ENCODE peak calls at places on chromosomes 4 and X, in nine cellular contexts. P, A, D, B, G, K, X, Y and Z are unnamed samples.

GRCh38 chrX:6440647-6441046 is 94.3 kb downstream of the VCX3A start:
- DNase-seq in P (no peak), A (no peak), D (no peak), B (no peak), G (no peak), K (no peak), X (no peak), Y (no peak), Z (no peak)

GRCh38 chrX:31658360-31658759 is 586.5 kb upstream of the FTHL17 start:
- DNase-seq in P (no peak), A (no peak), D (no peak), B (peak), G (no peak), K (peak), X (no peak), Y (no peak), Z (no peak)

GRCh38 chr4:114263233-114263632 is 283.8 kb upstream of the ARSJ start:
- DNase-seq in P (no peak), A (no peak), D (peak), B (peak), G (no peak), K (no peak), X (no peak), Y (no peak), Z (no peak)

GRCh38 chr4:10173039-10173753 is 56.6 kb upstream of the WDR1 start:
- DNase-seq in P (no peak), A (peak), D (no peak), B (peak), G (no peak), K (peak), X (peak), Y (no peak), Z (no peak)

GRCh38 chr4:176274441-176274840 is 5.4 kb upstream of the ASB5 start:
- DNase-seq in P (no peak), A (no peak), D (peak), B (peak), G (no peak), K (no peak), X (no peak), Y (no peak), Z (no peak)

GRCh38 chr4:88526221-88526815 is 2.7 kb upstream of the PYURF start:
- DNase-seq in P (no peak), A (no peak), D (no peak), B (peak), G (no peak), K (no peak), X (no peak), Y (no peak), Z (no peak)

GRCh38 chr4:156830356-156830755 is 141.2 kb downstream of the PDGFC start:
- DNase-seq in P (no peak), A (no peak), D (peak), B (peak), G (no peak), K (no peak), X (no peak), Y (no peak), Z (no peak)

GRCh38 chrX:97529801-97530200 is 646.1 kb downstream of the RPA4 start:
- DNase-seq in P (no peak), A (no peak), D (no peak), B (no peak), G (no peak), K (peak), X (no peak), Y (no peak), Z (no peak)

GRCh38 chrX:120380699-120381098 is 18.8 kb downstream of the ATP1B4 start:
- DNase-seq in P (no peak), A (no peak), D (no peak), B (peak), G (no peak), K (peak), X (peak), Y (no peak), Z (no peak)

GRCh38 chr4:31645211-31645610 is 925.0 kb downstream of the PCDH7 start:
- DNase-seq in P (no peak), A (no peak), D (no peak), B (no peak), G (no peak), K (no peak), X (no peak), Y (no peak), Z (no peak)

DNA sequence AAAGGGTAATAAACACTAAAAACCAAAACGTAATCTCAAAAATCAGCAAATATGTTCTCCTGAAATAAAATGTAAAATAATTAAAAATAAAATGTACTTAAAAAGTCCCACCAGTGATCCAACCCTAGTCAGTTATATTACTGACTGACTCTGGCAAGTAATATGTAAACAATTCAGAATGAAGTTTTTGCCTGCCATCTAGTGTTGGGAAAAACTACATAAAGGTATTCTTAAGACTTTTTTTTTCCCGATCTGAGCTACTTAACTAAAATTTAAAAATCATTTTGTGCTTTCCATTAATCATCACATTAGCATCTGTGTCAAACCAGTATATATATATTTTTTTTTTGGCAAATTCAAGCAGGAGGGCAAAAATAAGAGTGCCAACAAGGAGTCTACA is 24.0 kb downstream of the RCHY1 start:
- DNase-seq in P (no peak), A (no peak), D (no peak), B (peak), G (no peak), K (peak), X (no peak), Y (no peak), Z (no peak)
- TF ChIP-seq CTCF in P (peak), A (no peak), D (peak), B (peak), G (no peak), K (peak), X (no peak), Y (peak), Z (no peak)

GRCh38 chr4:41752081-41752836 is 3.7 kb upstream of the PHOX2B start:
- DNase-seq in P (no peak), A (no peak), D (no peak), B (no peak), G (no peak), K (no peak), X (no peak), Y (no peak), Z (no peak)

GRCh38 chr4:41750158-41750623 is 1.7 kb upstream of the PHOX2B start:
- DNase-seq in P (no peak), A (no peak), D (no peak), B (no peak), G (no peak), K (no peak), X (peak), Y (no peak), Z (no peak)

GRCh38 chr4:41749650-41750049 is 1.1 kb upstream of the PHOX2B start:
- DNase-seq in P (no peak), A (no peak), D (no peak), B (no peak), G (no peak), K (no peak), X (no peak), Y (no peak), Z (no peak)

GRCh38 chr4:41750624-41751324 is 2.2 kb upstream of the PHOX2B start:
- DNase-seq in P (no peak), A (no peak), D (no peak), B (no peak), G (no peak), K (no peak), X (peak), Y (no peak), Z (no peak)

GRCh38 chr4:41751325-41752061 is 3.0 kb upstream of the PHOX2B start:
- DNase-seq in P (no peak), A (no peak), D (no peak), B (no peak), G (no peak), K (no peak), X (peak), Y (no peak), Z (no peak)
- TF ChIP-seq CTCF in P (no peak), A (no peak), D (peak), B (no peak), G (no peak), K (no peak), X (peak), Y (no peak), Z (no peak)

GRCh38 chrX:53242310-53242709 is 17.3 kb upstream of the KDM5C start:
- DNase-seq in P (no peak), A (no peak), D (no peak), B (no peak), G (no peak), K (no peak), X (no peak), Y (no peak), Z (no peak)

GRCh38 chrX:53247928-53248327 is 22.9 kb upstream of the KDM5C start:
- DNase-seq in P (no peak), A (no peak), D (no peak), B (no peak), G (no peak), K (no peak), X (no peak), Y (no peak), Z (no peak)

GRCh38 chrX:53241558-53241957 is 16.6 kb upstream of the KDM5C start:
- DNase-seq in P (no peak), A (no peak), D (no peak), B (no peak), G (no peak), K (no peak), X (no peak), Y (no peak), Z (no peak)

GRCh38 chrX:53246231-53246630 is 21.2 kb upstream of the KDM5C start:
- DNase-seq in P (no peak), A (no peak), D (no peak), B (no peak), G (no peak), K (no peak), X (no peak), Y (no peak), Z (no peak)

DNA sequence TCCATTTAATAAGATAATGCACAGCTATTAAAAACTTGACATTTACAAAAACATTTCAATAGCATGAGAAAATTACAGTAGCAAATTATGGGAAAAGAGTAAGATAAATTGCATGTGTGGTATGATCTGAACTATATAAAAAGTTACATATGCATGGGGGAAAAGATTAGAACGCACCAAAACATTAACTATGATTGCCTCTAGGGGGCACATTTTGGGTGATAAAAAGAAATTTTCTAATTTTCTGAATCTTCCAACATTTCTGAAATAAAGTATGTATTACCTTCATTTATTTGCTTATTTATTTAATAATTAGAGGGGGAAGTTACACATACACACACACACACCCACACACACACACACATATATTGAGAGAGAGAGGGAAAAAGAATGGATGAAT is 19.6 kb upstream of the KDM5C start:
- DNase-seq in P (no peak), A (no peak), D (no peak), B (no peak), G (no peak), K (no peak), X (no peak), Y (no peak), Z (no peak)
- TF ChIP-seq CTCF in P (no peak), A (peak), D (no peak), B (peak), G (no peak), K (peak), X (peak), Y (no peak), Z (no peak)

GRCh38 chrX:132821974-132822633 is 136.3 kb downstream of the HS6ST2 start:
- DNase-seq in P (no peak), A (no peak), D (no peak), B (no peak), G (no peak), K (peak), X (no peak), Y (no peak), Z (no peak)
- TF ChIP-seq CTCF in P (no peak), A (no peak), D (no peak), B (no peak), G (no peak), K (no peak), X (no peak), Y (no peak), Z (no peak)

DNA sequence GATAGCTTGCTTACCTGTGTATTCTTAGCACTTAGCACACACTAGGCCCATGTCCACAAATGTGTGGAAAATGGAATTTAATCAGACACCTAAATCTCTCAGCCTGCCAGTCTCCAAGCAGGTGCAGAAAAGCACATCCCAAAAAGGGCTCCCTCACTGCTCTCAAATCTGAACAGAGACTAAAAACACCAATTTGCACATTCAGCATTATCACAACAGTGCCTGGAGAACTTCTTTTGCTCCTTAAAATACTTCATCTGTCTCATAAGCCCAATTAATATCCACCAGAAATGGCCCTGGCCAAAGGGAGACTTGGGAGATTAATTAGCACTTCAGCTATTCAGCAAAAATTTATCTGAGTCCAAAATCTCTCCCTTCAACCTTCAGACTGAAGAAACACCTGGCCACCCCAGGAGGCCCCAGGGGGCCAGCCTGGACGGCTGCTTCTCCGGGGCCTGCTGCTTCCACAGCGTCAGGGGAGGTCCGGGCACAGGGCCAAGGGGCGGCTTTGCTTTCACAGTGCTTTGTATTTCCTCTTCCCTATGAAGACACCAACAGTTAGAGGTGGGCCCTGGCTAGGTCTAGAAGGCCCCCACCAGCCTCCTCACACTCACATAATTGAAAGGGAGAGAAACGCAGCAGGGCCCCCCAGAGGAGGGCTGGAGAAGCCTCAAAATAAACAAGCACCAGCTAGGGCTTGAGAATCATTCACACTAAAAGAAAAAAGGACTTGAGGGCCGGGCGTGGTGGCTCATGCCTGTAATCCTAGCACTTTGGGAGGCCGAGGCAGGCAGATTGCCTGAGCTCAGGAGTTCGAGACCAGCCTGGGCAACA is 18.0 kb downstream of the SCD5 start:
- DNase-seq in P (no peak), A (peak), D (no peak), B (peak), G (peak), K (peak), X (peak), Y (peak), Z (peak)
- TF ChIP-seq CTCF in P (no peak), A (no peak), D (no peak), B (no peak), G (no peak), K (peak), X (peak), Y (no peak), Z (no peak)

GRCh38 chrX:51803833-51804232 is 60.6 kb downstream of the GSPT2 start:
- DNase-seq in P (no peak), A (no peak), D (no peak), B (peak), G (no peak), K (no peak), X (no peak), Y (no peak), Z (no peak)

GRCh38 chrX:51798701-51799100 is 55.5 kb downstream of the GSPT2 start:
- DNase-seq in P (no peak), A (no peak), D (no peak), B (no peak), G (no peak), K (no peak), X (no peak), Y (no peak), Z (no peak)

GRCh38 chrX:51804741-51805140 is 61.5 kb downstream of the GSPT2 start:
- DNase-seq in P (no peak), A (no peak), D (no peak), B (peak), G (no peak), K (no peak), X (no peak), Y (no peak), Z (no peak)

GRCh38 chrX:51802917-51803688 is 59.9 kb downstream of the GSPT2 start:
- DNase-seq in P (peak), A (peak), D (peak), B (peak), G (peak), K (peak), X (peak), Y (no peak), Z (peak)
- TF ChIP-seq CTCF in P (peak), A (no peak), D (peak), B (no peak), G (no peak), K (peak), X (peak), Y (no peak), Z (no peak)